ENCODE peak calls at places on chromosomes 7 and 10, in five cellular contexts. One of them, this sample, is unnamed.

GRCh38 chr7:106462365-106462859 is 177.6 kb upstream of the NAMPT start:
- DNase-seq in iris pigment epithelial cell: peak; percentile 45
- DNase-seq in NCI-H1436: peak; percentile 23
- DNase-seq in D721Med: no peak
- DNase-seq in fibroblast of gingiva: peak; percentile 26
- DNase-seq in this sample: peak; percentile 56

GRCh38 chr10:5561704-5562645 is 37.2 kb downstream of the CALML3 start:
- DNase-seq in iris pigment epithelial cell: no peak
- DNase-seq in NCI-H1436: no peak
- DNase-seq in D721Med: no peak
- DNase-seq in fibroblast of gingiva: no peak
- DNase-seq in this sample: no peak

GRCh38 chr10:75889051-75889450 is 457.6 kb downstream of the LRMDA start:
- DNase-seq in iris pigment epithelial cell: no peak
- DNase-seq in NCI-H1436: no peak
- DNase-seq in D721Med: no peak
- DNase-seq in fibroblast of gingiva: no peak
- DNase-seq in this sample: no peak

GRCh38 chr7:86884152-86884551 is 175.3 kb downstream of the ELAPOR2 start:
- DNase-seq in iris pigment epithelial cell: no peak
- DNase-seq in NCI-H1436: no peak
- DNase-seq in D721Med: no peak
- DNase-seq in fibroblast of gingiva: no peak
- DNase-seq in this sample: no peak

GRCh38 chr10:126935263-126935946 is 30.2 kb downstream of the DOCK1 start:
- DNase-seq in iris pigment epithelial cell: peak; percentile 27
- DNase-seq in NCI-H1436: no peak
- DNase-seq in D721Med: no peak
- DNase-seq in fibroblast of gingiva: no peak
- DNase-seq in this sample: peak; percentile 40

GRCh38 chr7:38796636-38797501 is 112.1 kb downstream of the VPS41 start:
- DNase-seq in iris pigment epithelial cell: peak; percentile 56
- DNase-seq in NCI-H1436: peak; percentile 23
- DNase-seq in D721Med: no peak
- DNase-seq in fibroblast of gingiva: peak; percentile 47
- DNase-seq in this sample: peak; percentile 67

GRCh38 chr7:122303971-122304603 is 463 bp downstream of the FEZF1 start:
- DNase-seq in iris pigment epithelial cell: no peak
- DNase-seq in NCI-H1436: no peak
- DNase-seq in D721Med: no peak
- DNase-seq in fibroblast of gingiva: no peak
- DNase-seq in this sample: no peak

GRCh38 chr7:44639701-44640321 is 33.4 kb downstream of the OGDH start:
- DNase-seq in iris pigment epithelial cell: peak; percentile 92
- DNase-seq in NCI-H1436: no peak
- DNase-seq in D721Med: no peak
- DNase-seq in fibroblast of gingiva: peak; percentile 59
- DNase-seq in this sample: peak; percentile 83

GRCh38 chr10:24871006-24871405 is 81.4 kb downstream of the PRTFDC1 start:
- DNase-seq in iris pigment epithelial cell: peak; percentile 86
- DNase-seq in NCI-H1436: no peak
- DNase-seq in D721Med: no peak
- DNase-seq in fibroblast of gingiva: peak; percentile 58
- DNase-seq in this sample: no peak

GRCh38 chr7:95710711-95711110 is 61.6 kb upstream of the DYNC1I1 start:
- DNase-seq in iris pigment epithelial cell: no peak
- DNase-seq in NCI-H1436: no peak
- DNase-seq in D721Med: no peak
- DNase-seq in fibroblast of gingiva: no peak
- DNase-seq in this sample: no peak

GRCh38 chr10:132033632-132034031 is 32.1 kb upstream of the JAKMIP3 start:
- DNase-seq in iris pigment epithelial cell: no peak
- DNase-seq in NCI-H1436: no peak
- DNase-seq in D721Med: no peak
- DNase-seq in fibroblast of gingiva: no peak
- DNase-seq in this sample: no peak

GRCh38 chr10:70115948-70116682 is 16.5 kb downstream of the AIFM2 start:
- DNase-seq in iris pigment epithelial cell: no peak
- DNase-seq in NCI-H1436: peak; percentile 24
- DNase-seq in D721Med: peak; percentile 59
- DNase-seq in fibroblast of gingiva: no peak
- DNase-seq in this sample: peak; percentile 37

GRCh38 chr7:102978280-102978679 is 65.5 kb downstream of the LRRC17 start:
- DNase-seq in iris pigment epithelial cell: peak; percentile 94
- DNase-seq in NCI-H1436: no peak
- DNase-seq in D721Med: no peak
- DNase-seq in fibroblast of gingiva: peak; percentile 71
- DNase-seq in this sample: peak; percentile 83

GRCh38 chr7:68063171-68063570 is 1066.5 kb downstream of the TYW1 start:
- DNase-seq in iris pigment epithelial cell: no peak
- DNase-seq in NCI-H1436: no peak
- DNase-seq in D721Med: no peak
- DNase-seq in fibroblast of gingiva: no peak
- DNase-seq in this sample: no peak

GRCh38 chr10:133091316-133091715 is 3.6 kb downstream of the ADGRA1 start:
- DNase-seq in iris pigment epithelial cell: no peak
- DNase-seq in NCI-H1436: no peak
- DNase-seq in D721Med: no peak
- DNase-seq in fibroblast of gingiva: no peak
- DNase-seq in this sample: no peak

GRCh38 chr10:69684020-69684980 is 54.3 kb downstream of the FAM241B start:
- DNase-seq in iris pigment epithelial cell: peak; percentile 50
- DNase-seq in NCI-H1436: no peak
- DNase-seq in D721Med: no peak
- DNase-seq in fibroblast of gingiva: no peak
- DNase-seq in this sample: peak; percentile 41

GRCh38 chr10:18400911-18401260 is 250.5 kb downstream of the NSUN6 start:
- DNase-seq in iris pigment epithelial cell: no peak
- DNase-seq in NCI-H1436: no peak
- DNase-seq in D721Med: no peak
- DNase-seq in fibroblast of gingiva: no peak
- DNase-seq in this sample: no peak

This sample was measured in EH.